ENCODE peak calls at places on chromosome 2, in four cellular contexts. T, E, R and L are unnamed samples.

GRCh38 chr2:235056768-235057167 is 105.0 kb downstream of the SH3BP4 start:
- DNase-seq in E (no peak), T (no peak), R (no peak), L (no peak)

GRCh38 chr2:62547849-62548248 is 41.9 kb upstream of the TMEM17 start:
- DNase-seq in E (no peak), T (no peak), R (no peak), L (no peak)

GRCh38 chr2:199100326-199101110 is 357.2 kb downstream of the SATB2 start:
- DNase-seq in T (no peak), E (no peak), R (no peak), L (no peak)

GRCh38 chr2:36367497-36368353 is 12.1 kb downstream of the CRIM1 start:
- DNase-seq in T (peak; percentile 72), R (no peak), E (no peak), L (no peak)

GRCh38 chr2:209913786-209914185 is 88.7 kb upstream of the RPE start:
- DNase-seq in E (no peak), T (no peak), R (no peak), L (no peak)

GRCh38 chr2:20212459-20212870 is 12.5 kb downstream of the SDC1 start:
- DNase-seq in T (no peak), R (no peak), E (no peak), L (no peak)

GRCh38 chr2:239824866-239825704 is 200.1 kb downstream of the NDUFA10 start:
- DNase-seq in T (no peak), R (no peak), E (no peak), L (no peak)

GRCh38 chr2:136871424-136871823 is 106.1 kb downstream of the THSD7B start:
- DNase-seq in T (no peak), E (no peak), R (no peak), L (no peak)

GRCh38 chr2:134276381-134277172 is 22.7 kb downstream of the MGAT5 start:
- DNase-seq in R (no peak), T (no peak), E (no peak), L (no peak)

GRCh38 chr2:32960647-32961403 is 14.1 kb downstream of the LTBP1 start:
- DNase-seq in R (no peak), E (no peak), T (no peak), L (no peak)

GRCh38 chr2:17271401-17271800 is 246.8 kb downstream of the RAD51AP2 start:
- DNase-seq in E (no peak), T (no peak), R (no peak), L (no peak)

GRCh38 chr2:111897924-111898702 is at the start of gene MERTK:
- DNase-seq in E (peak; percentile 83), R (peak; percentile 31), T (peak; percentile 89), L (no peak)

GRCh38 chr2:68925298-68925885 is 27.3 kb downstream of the GKN2 start:
- DNase-seq in R (peak; percentile 54), T (peak; percentile 55), E (peak; percentile 59), L (no peak)

GRCh38 chr2:213188971-213189899 is 37.8 kb upstream of the IKZF2 start:
- DNase-seq in R (no peak), T (peak; percentile 6), E (no peak), L (no peak)

GRCh38 chr2:217680376-217680775 is 322.4 kb downstream of the TNS1 start:
- DNase-seq in R (no peak), T (no peak), E (no peak), L (no peak)

GRCh38 chr2:85326406-85326945 is 1.3 kb downstream of the TGOLN2 start:
- DNase-seq in R (peak; percentile 36), T (peak; percentile 52), E (no peak), L (no peak)

GRCh38 chr2:207401338-207401737 is 128.4 kb upstream of the CREB1 start:
- DNase-seq in E (no peak), T (no peak), R (no peak), L (no peak)

GRCh38 chr2:17615728-17616351 is 75.3 kb downstream of the VSNL1 start:
- DNase-seq in E (no peak), R (no peak), T (peak; percentile 30), L (no peak)

GRCh38 chr2:169301596-169302330 is 60.6 kb downstream of the LRP2 start:
- DNase-seq in T (no peak), R (no peak), E (no peak), L (no peak)

GRCh38 chr2:11433875-11434274 is 32.1 kb downstream of the E2F6 start:
- DNase-seq in E (no peak), T (no peak), R (no peak), L (no peak)

GRCh38 chr2:231332872-231333500 is 62.5 kb upstream of the B3GNT7 start:
- DNase-seq in R (no peak), T (no peak), E (no peak), L (no peak)

GRCh38 chr2:231987088-231987788 is 25.7 kb downstream of the DIS3L2 start:
- DNase-seq in R (no peak), E (no peak), T (peak; percentile 42), L (no peak)

GRCh38 chr2:234494361-234495075 is 2.4 kb downstream of the ARL4C start:
- DNase-seq in T (no peak), E (no peak), R (peak; percentile 21), L (no peak)

GRCh38 chr2:112805542-112805941 is 21.2 kb upstream of the IL1A start:
- DNase-seq in R (no peak), T (no peak), E (no peak), L (no peak)

GRCh38 chr2:1070601-1071000 is 120.0 kb downstream of the SNTG2 start:
- DNase-seq in R (no peak), E (no peak), T (no peak), L (no peak)

GRCh38 chr2:69177063-69177771 is 164.2 kb downstream of the ANTXR1 start:
- DNase-seq in T (peak; percentile 74), E (peak; percentile 15), R (no peak), L (no peak)

GRCh38 chr2:150376627-150377335 is 110.7 kb downstream of the RND3 start:
- DNase-seq in R (no peak), T (peak; percentile 25), E (no peak), L (no peak)

GRCh38 chr2:85804583-85804982 is 50.8 kb downstream of the ATOH8 start:
- DNase-seq in R (peak; percentile 11), T (no peak), E (no peak), L (no peak)

GRCh38 chr2:172624996-172625395 is 69.1 kb downstream of the PDK1 start:
- DNase-seq in E (no peak), T (no peak), R (no peak), L (no peak)

GRCh38 chr2:115165529-115166109 is 723.2 kb downstream of the DPP10 start:
- DNase-seq in E (peak; percentile 46), T (peak; percentile 43), R (no peak), L (no peak)

GRCh38 chr2:167756427-167756826 is 491.0 kb downstream of the STK39 start:
- DNase-seq in E (no peak), R (no peak), T (peak; percentile 27), L (no peak)

GRCh38 chr2:9750224-9751215 is 92.8 kb upstream of the TAF1B start:
- DNase-seq in R (no peak), T (no peak), E (no peak), L (no peak)

GRCh38 chr2:232485757-232486557 is 1.7 kb downstream of the ECEL1 start:
- DNase-seq in R (no peak), T (no peak), E (no peak), L (no peak)

GRCh38 chr2:24711881-24712280 is 81.3 kb downstream of the PTRHD1 start:
- DNase-seq in R (no peak), E (no peak), T (no peak), L (no peak)

GRCh38 chr2:41922177-41922576 is 125.6 kb upstream of the PKDCC start:
- DNase-seq in T (no peak), R (no peak), E (no peak), L (no peak)

GRCh38 chr2:237466266-237466665 is 20.8 kb upstream of the MLPH start:
- DNase-seq in T (no peak), E (no peak), R (no peak), L (no peak)

GRCh38 chr2:191664823-191665222 is 13.1 kb upstream of the NABP1 start:
- DNase-seq in R (no peak), E (no peak), T (no peak), L (no peak)

GRCh38 chr2:191666733-191667132 is 11.2 kb upstream of the NABP1 start:
- DNase-seq in R (no peak), T (no peak), E (no peak), L (no peak)

GRCh38 chr2:191670076-191670475 is 7.9 kb upstream of the NABP1 start:
- DNase-seq in T (no peak), R (no peak), E (no peak), L (no peak)

GRCh38 chr2:191665286-191665685 is 12.7 kb upstream of the NABP1 start:
- DNase-seq in R (no peak), E (no peak), T (peak; percentile 16), L (no peak)

GRCh38 chr2:191666241-191666640 is 11.7 kb upstream of the NABP1 start:
- DNase-seq in E (no peak), T (no peak), R (no peak), L (no peak)
- H3K27ac ChIP-seq in E (no peak overlapping the region), T (no peak overlapping the region), R (no peak overlapping the region), L (no peak overlapping the region)

GRCh38 chr2:96083064-96083889 is 33.1 kb downstream of the ADRA2B start:
- DNase-seq in R (no peak), E (no peak), T (no peak), L (no peak)
- H3K27ac ChIP-seq in R (no peak overlapping the region), E (no peak overlapping the region), T (no peak overlapping the region), L (no peak overlapping the region)

DNA sequence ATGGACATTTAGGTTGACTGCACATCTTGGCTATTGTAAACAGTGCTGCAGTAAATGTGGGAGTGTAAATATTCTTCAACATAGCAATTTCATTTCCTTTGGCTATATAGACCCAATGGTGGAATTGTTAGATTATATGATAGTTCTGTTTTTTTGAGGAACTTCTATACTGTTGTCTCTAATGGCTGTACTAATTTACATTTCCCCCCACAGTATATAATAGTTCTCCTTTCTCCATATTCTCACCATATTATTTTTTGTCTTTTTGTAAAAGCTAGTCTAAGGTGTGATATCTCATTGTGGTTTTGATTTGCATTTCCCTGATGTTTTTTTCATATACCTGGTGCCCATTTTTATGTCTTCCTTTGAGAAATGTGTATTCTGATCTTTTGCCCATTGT is 13.0 kb downstream of the EIF5B start:
- DNase-seq in T (no peak), E (no peak), R (no peak), L (no peak)
- H3K27ac ChIP-seq in T (no peak overlapping the region), E (no peak overlapping the region), R (no peak overlapping the region), L (no peak overlapping the region)

GRCh38 chr2:158182681-158183350 is 81.1 kb downstream of the UPP2 start:
- DNase-seq in R (no peak), E (no peak), T (no peak), L (no peak)
- H3K27ac ChIP-seq in R (no peak overlapping the region), E (no peak overlapping the region), T (no peak overlapping the region), L (peak overlapping the region; percentile 14)

DNA sequence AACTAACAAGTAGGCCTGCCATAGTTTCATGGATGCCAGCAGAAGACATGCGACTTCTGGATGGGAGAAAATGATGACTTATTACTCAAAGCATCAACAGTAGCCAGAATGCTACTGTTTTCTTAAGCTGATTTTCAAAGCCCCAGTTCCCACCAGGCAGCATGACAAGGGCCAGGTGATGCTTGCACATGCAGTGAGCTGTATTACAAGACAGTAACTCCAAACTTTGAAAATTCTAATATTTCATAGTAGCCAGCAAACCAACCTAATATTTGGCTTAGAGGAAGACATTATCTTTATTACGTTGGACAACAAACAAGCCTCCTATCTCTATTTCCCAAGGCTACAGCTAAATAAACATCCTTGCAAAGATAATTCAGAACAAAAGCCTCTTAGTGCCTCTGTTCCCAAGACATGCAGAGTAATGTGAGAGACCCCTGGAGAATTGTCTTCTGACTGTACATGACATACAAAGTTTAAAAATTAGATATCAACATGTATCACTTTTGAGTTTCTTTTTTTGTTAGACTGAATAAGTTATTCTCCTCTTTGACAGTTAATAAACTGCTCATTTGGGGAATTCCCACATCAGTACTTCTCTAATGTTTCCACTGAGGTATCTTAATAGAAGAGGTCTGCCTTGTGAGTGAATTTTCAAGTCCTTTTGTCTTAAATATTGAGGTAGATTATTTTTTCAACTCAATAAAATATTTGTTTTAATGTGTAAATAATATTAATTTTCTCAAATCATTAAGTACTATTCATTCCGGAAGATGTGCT is 367.6 kb upstream of the CWC22 start:
- DNase-seq in T (no peak), R (no peak), E (no peak), L (no peak)
- H3K27ac ChIP-seq in T (no peak overlapping the region), R (no peak overlapping the region), E (no peak overlapping the region), L (no peak overlapping the region)